ENCODE peak calls at places on chromosome 15, in eight cellular contexts. N is uterus, Z is dorsolateral prefrontal cortex, O is pancreas, U is body of pancreas, F is fibroblast of lung, Y is tibial nerve, G is HCT116. A is an unnamed sample.

GRCh38 chr15:74257623-74258022 is 21.5 kb downstream of the CCDC33 start:
- DNase-seq in Y (no peak), N (no peak), Z (no peak), F (no peak), U (no peak), G (no peak), O (no peak), A (no peak)

GRCh38 chr15:35692256-35692867 is 146.4 kb upstream of the DPH6 start:
- DNase-seq in O (no peak), G (no peak), Y (no peak), U (no peak), N (no peak), F (no peak), Z (no peak), A (no peak)

GRCh38 chr15:84082739-84083138 is 152.8 kb upstream of the GOLGA6L4 start:
- DNase-seq in U (no peak), Y (no peak), O (no peak), G (no peak), Z (no peak), N (no peak), F (no peak), A (no peak)

GRCh38 chr15:87207945-87208580 is 1048.5 kb downstream of the NTRK3 start:
- DNase-seq in G (no peak), N (no peak), U (no peak), F (peak; percentile 1), Y (no peak), Z (no peak), O (no peak), A (no peak)

GRCh38 chr15:50993598-50993997 is 85.1 kb downstream of the AP4E1 start:
- DNase-seq in G (no peak), F (no peak), Y (no peak), N (no peak), U (no peak), Z (no peak), O (no peak), A (no peak)

GRCh38 chr15:36595625-36596024 is 16.2 kb downstream of the CDIN1 start:
- DNase-seq in U (no peak), G (no peak), N (no peak), O (no peak), F (no peak), Y (no peak), Z (no peak), A (no peak)

GRCh38 chr15:99909914-99910313 is 176.7 kb upstream of the LYSMD4 start:
- DNase-seq in Y (no peak), G (peak; percentile 38), O (no peak), N (no peak), U (no peak), F (peak; percentile 11), Z (no peak), A (no peak)

GRCh38 chr15:52678036-52678467 is 1.1 kb downstream of the ATOSA start:
- DNase-seq in G (no peak), U (peak; percentile 83), F (peak; percentile 73), Z (peak; percentile 56), Y (peak; percentile 55), N (peak; percentile 69), O (peak; percentile 69), A (no peak)

GRCh38 chr15:66287461-66288055 is 5.8 kb upstream of the DIS3L start:
- DNase-seq in Y (no peak), U (no peak), F (peak; percentile 50), N (no peak), G (no peak), Z (no peak), O (no peak), A (no peak)

GRCh38 chr15:98562361-98562791 is 86.0 kb upstream of the IGF1R start:
- DNase-seq in N (no peak), O (no peak), G (no peak), Y (no peak), F (no peak), Z (no peak), U (no peak), A (no peak)

GRCh38 chr15:70152070-70152480 is 54.4 kb upstream of the TLE3 start:
- DNase-seq in U (peak; percentile 91), G (no peak), Z (peak; percentile 24), Y (no peak), O (peak; percentile 85), F (no peak), N (no peak), A (no peak)

GRCh38 chr15:77702211-77702957 is 69.7 kb upstream of the LINGO1 start:
- DNase-seq in F (peak; percentile 2), G (no peak), Y (no peak), Z (no peak), O (no peak), U (peak; percentile 26), N (no peak), A (no peak)

GRCh38 chr15:49815937-49816336 is 195.1 kb downstream of the DTWD1 start:
- DNase-seq in O (no peak), F (peak; percentile 36), N (peak; percentile 56), G (no peak), U (no peak), Z (peak; percentile 3), Y (no peak), A (no peak)

GRCh38 chr15:50798684-50799083 is 33.2 kb upstream of the SPPL2A start:
- DNase-seq in G (no peak), Y (no peak), U (peak; percentile 30), N (no peak), Z (no peak), F (peak; percentile 15), O (peak; percentile 22), A (no peak)

GRCh38 chr15:43799209-43799944 is 643 bp downstream of the SERINC4 start:
- DNase-seq in Z (no peak), O (no peak), Y (no peak), U (peak; percentile 17), N (no peak), G (no peak), F (no peak), A (no peak)

GRCh38 chr15:93987068-93987467 is 244.3 kb upstream of the MCTP2 start:
- DNase-seq in F (no peak), O (no peak), Z (no peak), Y (no peak), N (no peak), U (no peak), G (no peak), A (no peak)

GRCh38 chr15:80643296-80643965 is 51.7 kb upstream of the ABHD17C start:
- DNase-seq in Z (no peak), O (no peak), G (no peak), F (no peak), Y (no peak), N (no peak), U (no peak), A (no peak)

DNA sequence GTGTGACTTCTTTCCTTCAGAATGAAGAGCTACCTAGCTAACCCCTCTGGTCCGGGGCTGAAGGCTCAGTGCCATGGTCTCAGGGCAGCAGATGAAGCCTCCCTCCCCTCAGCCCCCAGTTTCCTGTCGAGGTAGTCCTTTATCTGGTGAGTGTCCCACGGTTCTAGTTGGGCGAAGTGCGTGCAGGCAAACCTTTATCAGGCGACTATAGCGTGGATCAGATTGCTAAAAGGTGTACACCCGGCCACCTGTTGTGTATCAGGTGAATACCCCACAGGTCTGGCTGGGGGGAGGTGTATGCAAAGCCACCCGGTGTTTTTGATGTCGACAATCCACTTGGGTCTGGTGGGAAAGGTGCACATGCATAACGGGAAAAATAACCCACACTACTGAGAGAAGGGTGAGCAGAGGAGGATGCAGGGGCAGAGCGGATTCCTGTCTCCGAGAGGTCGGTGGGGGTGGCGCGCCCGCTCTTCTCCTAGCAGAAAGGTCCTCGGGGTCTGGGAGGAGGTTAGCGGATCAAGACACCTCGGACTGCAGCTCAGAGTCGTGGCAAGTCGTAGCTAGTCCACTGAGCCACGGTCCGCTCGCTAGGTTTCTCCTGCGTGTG is 529 bp downstream of the SLC12A6 start:
- DNase-seq in O (peak; percentile 20), N (no peak), F (no peak), G (no peak), Z (peak; percentile 8), Y (no peak), U (peak; percentile 34), A (no peak)
- H3K4me3 ChIP-seq in O (peak overlapping the region; percentile 97), N (peak overlapping the region; percentile 69), F (peak overlapping the region; percentile 86), G (peak overlapping the region; percentile 55), Z (peak overlapping the region; percentile 90), Y (peak overlapping the region; percentile 85), U (peak overlapping the region; percentile 58), A (peak overlapping the region; percentile 91)

DNA sequence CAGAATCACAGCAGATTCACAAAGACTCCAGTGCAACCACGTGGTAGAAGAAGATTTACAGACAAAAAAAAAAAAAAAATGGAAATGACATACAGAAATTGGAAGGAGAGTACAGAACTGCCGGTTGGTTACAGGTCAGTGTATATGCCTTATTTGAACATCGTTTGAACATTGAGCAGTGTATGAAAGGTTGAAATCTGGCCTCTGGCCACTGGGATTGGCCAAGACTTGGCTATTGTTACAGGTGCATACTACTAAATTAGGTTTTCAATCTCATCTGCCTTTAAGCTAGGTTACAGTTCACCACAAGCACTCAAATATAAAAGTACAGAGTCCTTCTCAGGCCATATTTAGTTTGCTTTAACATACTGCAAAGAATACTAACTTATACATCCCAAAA is 59.8 kb downstream of the THBS1 start:
- DNase-seq in N (no peak), O (no peak), F (no peak), U (no peak), Y (no peak), G (no peak), Z (no peak), A (no peak)
- H3K27ac ChIP-seq in N (no peak overlapping the region), O (no peak overlapping the region), F (no peak overlapping the region), U (no peak overlapping the region), Y (no peak overlapping the region), G (no peak overlapping the region), Z (no peak overlapping the region), A (no peak overlapping the region)

DNA sequence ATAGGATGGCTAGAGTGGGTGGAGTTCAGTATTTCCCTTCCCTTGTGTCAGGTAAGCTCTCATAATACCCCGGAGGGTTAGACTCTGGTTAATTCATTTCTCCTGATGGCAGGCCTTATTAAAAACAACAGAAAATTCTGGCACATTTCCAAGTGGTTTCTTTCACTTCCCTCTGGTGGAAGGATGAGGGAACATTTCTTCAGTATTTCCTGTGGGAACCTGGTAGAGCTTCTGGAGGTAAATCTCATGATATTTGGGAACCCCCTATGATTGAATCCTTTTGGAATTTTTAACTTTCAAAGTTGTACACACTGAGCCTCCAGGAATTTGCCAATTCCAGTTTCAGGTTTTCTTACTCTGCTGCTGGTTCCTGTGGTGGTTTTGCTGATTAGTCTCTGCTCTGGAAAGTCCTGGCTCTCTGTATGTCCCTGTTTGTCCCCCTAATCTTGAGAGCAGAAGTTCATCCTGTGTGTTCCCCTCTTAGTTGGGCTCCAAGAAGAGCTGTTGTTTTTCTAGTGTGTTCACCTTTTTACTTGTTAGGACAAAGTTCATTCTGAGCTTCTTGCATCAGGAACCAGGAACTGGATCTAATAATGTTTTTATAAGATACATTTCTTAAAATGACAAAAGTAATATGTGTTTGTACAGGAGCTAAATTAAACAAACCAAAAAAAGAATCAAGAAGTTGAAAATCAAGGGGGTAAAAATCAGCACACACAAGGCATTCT is 12.1 kb downstream of the CHRNA7 start:
- DNase-seq in N (no peak), F (no peak), G (peak; percentile 37), Z (no peak), O (no peak), U (no peak), Y (no peak), A (no peak)
- TF ChIP-seq CTCF in N (no peak), F (no peak), G (peak; percentile 35), Z (peak; percentile 9), O (no peak), U (no peak), Y (no peak), A (no peak)

DNA sequence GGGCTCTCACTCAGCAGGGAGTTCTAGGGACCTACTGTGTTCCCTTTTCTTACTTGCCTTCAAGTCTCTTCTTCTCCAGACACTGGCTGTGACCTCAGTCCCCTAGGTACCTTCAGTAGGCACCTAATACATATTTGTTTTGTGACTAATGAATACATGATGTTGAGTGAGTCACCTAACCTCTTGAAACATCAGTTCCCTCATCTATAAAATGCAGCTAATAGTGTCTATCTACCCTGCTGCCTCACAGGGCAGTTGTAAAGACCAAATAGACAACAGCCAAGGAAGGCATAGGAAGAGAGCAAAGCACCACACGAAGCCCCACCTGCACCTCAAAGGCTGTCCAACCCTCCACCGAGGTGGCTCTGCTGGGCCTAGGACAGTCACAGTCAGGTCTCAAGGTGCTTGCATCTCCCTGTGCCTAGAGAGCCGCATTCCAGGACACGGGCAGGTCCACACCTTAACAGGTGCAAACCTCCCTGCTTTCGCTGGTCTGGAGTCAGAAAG is 29.1 kb downstream of the DAPK2 start:
- DNase-seq in O (no peak), F (no peak), G (peak; percentile 59), U (no peak), Y (no peak), N (no peak), Z (no peak), A (no peak)
- H3K4me3 ChIP-seq in O (no peak overlapping the region), F (no peak overlapping the region), G (no peak overlapping the region), U (no peak overlapping the region), Y (no peak overlapping the region), N (no peak overlapping the region), Z (no peak overlapping the region), A (no peak overlapping the region)

A was measured in esophagus squamous epithelium.